ENCODE peak calls at places on chromosomes 4 and X, in eight cellular contexts. V, N, E, M, W, C, K and G are unnamed samples.
A peak's percentile ranks its signal among the peaks of the same experiment; 100 is the strongest.

GRCh38 chr4:148145475-148145874 is 296.7 kb downstream of the NR3C2 start:
- DNase-seq in V (no peak), M (no peak), C (no peak), E (no peak), N (no peak), W (no peak), K (no peak), G (no peak)

GRCh38 chrX:14922437-14922836 is 49.2 kb downstream of the MOSPD2 start:
- DNase-seq in N (peak; percentile 94), V (no peak), M (no peak), W (no peak), C (no peak), K (no peak), E (no peak), G (no peak)

GRCh38 chr4:176475091-176475490 is 155.3 kb downstream of the SPCS3 start:
- DNase-seq in C (no peak), K (no peak), N (peak; percentile 36), E (no peak), W (no peak), M (no peak), V (no peak), G (no peak)

GRCh38 chrX:140764401-140764919 is 54.9 kb downstream of the LINC00632 start:
- DNase-seq in N (peak; percentile 67), E (no peak), W (no peak), C (no peak), M (peak; percentile 21), K (peak; percentile 18), V (peak; percentile 29), G (no peak)

GRCh38 chr4:91288702-91289311 is 1015.0 kb upstream of the GRID2 start:
- DNase-seq in W (no peak), N (no peak), V (no peak), E (no peak), K (no peak), C (no peak), M (no peak), G (no peak)

GRCh38 chr4:108696160-108696559 is 45.8 kb downstream of the OSTC start:
- DNase-seq in E (no peak), M (no peak), C (no peak), W (no peak), V (no peak), N (no peak), K (no peak), G (no peak)

GRCh38 chr4:55183926-55184599 is 58.7 kb upstream of the KDR start:
- DNase-seq in K (no peak), C (no peak), V (no peak), E (peak; percentile 98), M (no peak), N (peak; percentile 97), W (no peak), G (peak; percentile 94)

GRCh38 chrX:147891886-147892285 is 19.8 kb upstream of the FMR1 start:
- DNase-seq in M (no peak), W (no peak), K (no peak), V (no peak), E (no peak), N (peak; percentile 27), C (no peak), G (no peak)

GRCh38 chrX:114073926-114074325 is 510.0 kb upstream of the HTR2C start:
- DNase-seq in N (no peak), M (no peak), K (no peak), W (no peak), V (no peak), C (no peak), E (no peak), G (no peak)

GRCh38 chr4:6912412-6912811 is 2.8 kb downstream of the TBC1D14 start:
- DNase-seq in C (peak; percentile 65), V (no peak), E (no peak), M (no peak), W (no peak), K (no peak), N (no peak), G (no peak)

GRCh38 chrX:106726485-106727437 is at the start of gene RNF128:
- DNase-seq in M (peak; percentile 79), E (no peak), W (peak; percentile 77), V (peak; percentile 15), C (no peak), N (peak; percentile 52), K (peak; percentile 81), G (no peak)

GRCh38 chr4:169254546-169254983 is 16.2 kb downstream of the SH3RF1 start:
- DNase-seq in M (no peak), N (peak; percentile 90), K (peak; percentile 52), V (no peak), W (peak; percentile 42), E (peak; percentile 47), C (no peak), G (peak; percentile 73)

GRCh38 chr4:98110214-98110613 is 33.1 kb downstream of the STPG2 start:
- DNase-seq in V (no peak), K (peak; percentile 73), W (no peak), E (no peak), C (no peak), N (no peak), M (no peak), G (no peak)

GRCh38 chr4:38917481-38918025 is 49.9 kb downstream of the FAM114A1 start:
- DNase-seq in C (no peak), W (no peak), N (peak; percentile 13), V (no peak), M (no peak), E (no peak), K (no peak), G (no peak)

GRCh38 chr4:54332577-54332976 is 103.5 kb downstream of the PDGFRA start:
- DNase-seq in C (no peak), N (no peak), W (no peak), V (no peak), E (no peak), M (no peak), K (no peak), G (no peak)

GRCh38 chrX:101693476-101693875 is 33.8 kb upstream of the ARMCX2 start:
- DNase-seq in V (no peak), W (no peak), E (no peak), M (no peak), C (no peak), K (no peak), N (no peak), G (no peak)

GRCh38 chr4:99723555-99724450 is 66.2 kb upstream of the C4orf54 start:
- DNase-seq in K (peak; percentile 91), E (peak; percentile 68), W (peak; percentile 54), V (peak; percentile 58), N (peak; percentile 85), M (peak; percentile 81), C (no peak), G (peak; percentile 65)

GRCh38 chr4:2492970-2493369 is 24.1 kb downstream of the RNF4 start:
- DNase-seq in V (no peak), E (no peak), W (no peak), K (no peak), C (no peak), N (no peak), M (no peak), G (no peak)

GRCh38 chr4:123339507-123340380 is 56.9 kb upstream of the SPRY1 start:
- DNase-seq in E (no peak), V (no peak), N (no peak), W (no peak), C (no peak), M (no peak), K (no peak), G (no peak)

GRCh38 chr4:140326395-140326993 is 47.0 kb upstream of the SCOC start:
- DNase-seq in C (peak; percentile 13), N (peak; percentile 48), K (peak; percentile 22), V (no peak), E (no peak), M (no peak), W (peak; percentile 41), G (no peak)

DNA sequence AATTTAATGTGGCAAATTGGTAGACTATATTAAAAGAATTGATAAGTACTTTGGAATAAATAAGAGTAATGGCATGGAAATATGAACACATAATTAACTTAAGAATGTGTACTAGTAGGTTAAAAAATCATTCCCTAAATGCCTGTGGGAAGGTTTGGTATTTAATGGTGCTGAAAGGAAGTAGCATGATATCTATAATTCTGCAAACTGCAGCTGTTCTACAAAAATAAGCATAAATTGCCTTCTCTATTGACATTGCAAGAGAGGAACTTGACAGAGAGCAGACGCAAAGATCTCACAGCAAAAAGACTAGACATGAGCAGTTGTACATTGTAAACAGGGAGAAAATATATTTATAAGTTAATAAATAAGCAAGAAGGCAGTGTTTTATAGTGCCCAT is 752.5 kb upstream of the PCDH10 start:
- DNase-seq in V (no peak), M (no peak), E (no peak), C (no peak), W (no peak), K (no peak), N (peak; percentile 73), G (no peak)
- H3K4me3 ChIP-seq in V (no peak overlapping the region), M (no peak overlapping the region), E (no peak overlapping the region), C (no peak overlapping the region), W (no peak overlapping the region), K (no peak overlapping the region), N (no peak overlapping the region), G (no peak overlapping the region)

GRCh38 chrX:23883737-23884354 is 23.9 kb downstream of the APOO start:
- DNase-seq in N (peak; percentile 81), E (peak; percentile 56), K (no peak), V (no peak), C (no peak), W (peak; percentile 32), M (no peak), G (no peak)
- H3K4me3 ChIP-seq in N (no peak overlapping the region), E (no peak overlapping the region), K (no peak overlapping the region), V (no peak overlapping the region), C (no peak overlapping the region), W (no peak overlapping the region), M (no peak overlapping the region), G (no peak overlapping the region)

DNA sequence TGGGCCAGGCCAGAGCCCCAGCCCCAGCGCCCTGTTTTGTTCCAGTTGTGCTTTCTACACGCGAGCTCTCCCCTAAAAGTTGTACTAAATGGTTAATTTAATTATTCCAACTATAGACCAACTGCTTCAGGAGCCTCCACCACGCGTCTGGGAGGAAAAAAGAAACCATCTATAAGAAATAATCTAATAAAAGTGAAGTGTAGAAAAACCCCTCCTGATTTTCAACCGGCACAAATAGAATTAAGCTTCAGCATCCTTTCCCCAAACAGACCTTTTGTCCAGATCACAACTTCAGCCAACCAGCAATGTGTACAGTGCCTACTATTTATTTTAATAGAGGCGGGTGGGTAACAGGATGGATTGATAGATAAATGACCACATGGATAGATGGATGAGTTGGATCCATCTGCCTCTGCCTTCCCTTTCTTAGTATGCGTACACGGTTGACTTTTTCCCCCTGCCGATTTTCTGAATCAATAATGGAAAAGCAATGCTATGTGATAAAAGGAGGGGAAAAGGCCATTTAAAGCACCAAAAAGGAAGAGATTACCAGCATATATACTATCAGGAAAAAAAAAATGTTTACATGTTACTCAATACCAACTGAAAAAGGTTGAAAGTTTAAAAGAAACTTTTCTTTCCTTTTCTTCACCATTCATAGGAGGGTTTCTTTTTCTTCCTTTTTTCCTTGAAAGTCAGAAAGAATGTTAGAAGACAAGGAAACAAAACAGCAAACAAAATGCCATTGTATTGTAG is 3.7 kb upstream of the PHOX2B start:
- DNase-seq in W (no peak), K (no peak), E (no peak), C (no peak), N (no peak), V (no peak), M (no peak), G (no peak)
- H3K4me3 ChIP-seq in W (no peak overlapping the region), K (no peak overlapping the region), E (no peak overlapping the region), C (no peak overlapping the region), N (no peak overlapping the region), V (no peak overlapping the region), M (no peak overlapping the region), G (no peak overlapping the region)

DNA sequence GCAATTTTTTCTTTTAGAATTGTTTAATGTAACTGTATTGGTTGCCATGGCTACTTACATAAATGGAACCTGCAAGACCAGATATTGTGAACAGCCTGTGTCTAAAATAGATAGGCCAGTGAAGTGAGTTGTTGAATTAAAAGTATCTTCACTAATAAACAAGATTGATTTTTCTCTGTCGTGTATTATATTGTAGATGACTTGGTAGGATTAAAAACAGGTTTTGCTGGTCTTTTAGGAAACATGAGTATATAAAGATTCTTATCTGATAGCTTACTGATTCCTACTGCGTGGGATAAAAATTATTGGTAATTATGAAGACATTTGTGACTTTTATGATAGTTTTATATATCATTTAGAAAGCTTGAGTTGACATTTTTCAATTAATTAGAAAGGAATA is 162.1 kb downstream of the KDM6A start:
- DNase-seq in E (no peak), M (no peak), W (no peak), V (no peak), K (no peak), C (no peak), N (no peak), G (no peak)
- H3K4me3 ChIP-seq in E (no peak overlapping the region), M (no peak overlapping the region), W (no peak overlapping the region), V (no peak overlapping the region), K (no peak overlapping the region), C (no peak overlapping the region), N (no peak overlapping the region), G (no peak overlapping the region)